ENCODE peak calls at places on chromosomes 16 and 17, in six cellular contexts. Y, E, W, R, K and I are unnamed samples.

GRCh38 chr17:73228748-73229236 is 32.9 kb downstream of the CPSF4L start:
- DNase-seq in E (no peak), R (peak), Y (peak), W (peak), K (peak), I (peak)

GRCh38 chr17:59372138-59372751 is 40.8 kb downstream of the YPEL2 start:
- DNase-seq in K (peak), E (no peak), R (peak), W (peak), Y (no peak), I (peak)

GRCh38 chr17:30332057-30332542 is 1.8 kb downstream of the TMIGD1 start:
- DNase-seq in Y (no peak), R (peak), E (no peak), K (peak), W (peak), I (no peak)

GRCh38 chr16:88907768-88908167 is 41.3 kb upstream of the PABPN1L start:
- DNase-seq in K (no peak), Y (no peak), E (no peak), R (no peak), W (peak), I (peak)

GRCh38 chr17:28612936-28613872 is 781 bp downstream of the RSKR start:
- DNase-seq in Y (no peak), K (peak), R (peak), E (peak), W (peak), I (peak)

GRCh38 chr17:78781339-78782304 is at the start of gene CYTH1:
- DNase-seq in W (peak), Y (peak), E (peak), R (peak), K (peak), I (peak)

GRCh38 chr16:46822270-46822669 is 8.7 kb downstream of the C16orf87 start:
- DNase-seq in R (peak), W (peak), Y (no peak), K (peak), E (no peak), I (peak)

GRCh38 chr17:30398328-30399041 is 19.8 kb downstream of the CPD start:
- DNase-seq in K (no peak), W (no peak), R (no peak), Y (no peak), E (no peak), I (no peak)

GRCh38 chr17:36983618-36984017 is 34.9 kb downstream of the AATF start:
- DNase-seq in E (no peak), W (no peak), K (no peak), Y (no peak), R (no peak), I (no peak)

GRCh38 chr17:57956311-57957119 is 1.3 kb upstream of the CUEDC1 start:
- DNase-seq in E (no peak), W (no peak), Y (no peak), R (no peak), K (no peak), I (no peak)